ENCODE peak calls at places on chromosomes 4 and X, in five cellular contexts. One of them, this sample, is unnamed.
A peak's percentile ranks its signal among the peaks of the same experiment; 100 is the strongest.

GRCh38 chr4:2285665-2286381 is 23.9 kb upstream of the MXD4 start:
- DNase-seq in endothelial cell: no peak
- DNase-seq in LNCaP clone FGC: no peak
- DNase-seq in COR-L47: no peak
- DNase-seq in C1 segment of cervical spinal cord: no peak
- DNase-seq in this sample: no peak

GRCh38 chrX:68941385-68941952 is 112.6 kb downstream of the EFNB1 start:
- DNase-seq in endothelial cell: no peak
- DNase-seq in LNCaP clone FGC: no peak
- DNase-seq in COR-L47: no peak
- DNase-seq in C1 segment of cervical spinal cord: no peak
- DNase-seq in this sample: no peak

GRCh38 chr4:85409251-85409650 is 65.7 kb upstream of the ARHGAP24 start:
- DNase-seq in endothelial cell: no peak
- DNase-seq in LNCaP clone FGC: no peak
- DNase-seq in COR-L47: no peak
- DNase-seq in C1 segment of cervical spinal cord: no peak
- DNase-seq in this sample: no peak

GRCh38 chr4:13543648-13544555 is at the start of gene NKX3-2:
- DNase-seq in endothelial cell: peak; percentile 65
- DNase-seq in LNCaP clone FGC: no peak
- DNase-seq in COR-L47: peak; percentile 23
- DNase-seq in C1 segment of cervical spinal cord: no peak
- DNase-seq in this sample: no peak

GRCh38 chrX:31201503-31201902 is 129.7 kb upstream of the FTHL17 start:
- DNase-seq in endothelial cell: no peak
- DNase-seq in LNCaP clone FGC: no peak
- DNase-seq in COR-L47: no peak
- DNase-seq in C1 segment of cervical spinal cord: no peak
- DNase-seq in this sample: no peak

GRCh38 chr4:128688025-128688721 is 121.3 kb upstream of the JADE1 start:
- DNase-seq in endothelial cell: no peak
- DNase-seq in LNCaP clone FGC: no peak
- DNase-seq in COR-L47: no peak
- DNase-seq in C1 segment of cervical spinal cord: no peak
- DNase-seq in this sample: no peak

GRCh38 chrX:148290937-148291336 is 209.5 kb upstream of the AFF2 start:
- DNase-seq in endothelial cell: no peak
- DNase-seq in LNCaP clone FGC: no peak
- DNase-seq in COR-L47: no peak
- DNase-seq in C1 segment of cervical spinal cord: no peak
- DNase-seq in this sample: no peak

GRCh38 chr4:140092094-140092820 is 61.7 kb downstream of the MAML3 start:
- DNase-seq in endothelial cell: peak; percentile 36
- DNase-seq in LNCaP clone FGC: no peak
- DNase-seq in COR-L47: peak; percentile 92
- DNase-seq in C1 segment of cervical spinal cord: peak; percentile 30
- DNase-seq in this sample: peak; percentile 86

GRCh38 chr4:3765271-3766206 is 646 bp upstream of the ADRA2C start:
- DNase-seq in endothelial cell: peak; percentile 65
- DNase-seq in LNCaP clone FGC: no peak
- DNase-seq in COR-L47: peak; percentile 31
- DNase-seq in C1 segment of cervical spinal cord: no peak
- DNase-seq in this sample: peak; percentile 15

GRCh38 chr4:83022724-83023427 is 12.1 kb upstream of the COPS4 start:
- DNase-seq in endothelial cell: no peak
- DNase-seq in LNCaP clone FGC: no peak
- DNase-seq in COR-L47: no peak
- DNase-seq in C1 segment of cervical spinal cord: no peak
- DNase-seq in this sample: no peak

GRCh38 chrX:9183481-9183880 is 149.6 kb upstream of the FAM9B start:
- DNase-seq in endothelial cell: no peak
- DNase-seq in LNCaP clone FGC: no peak
- DNase-seq in COR-L47: no peak
- DNase-seq in C1 segment of cervical spinal cord: no peak
- DNase-seq in this sample: no peak

GRCh38 chr4:117514779-117515178 is 429.4 kb upstream of the TRAM1L1 start:
- DNase-seq in endothelial cell: no peak
- DNase-seq in LNCaP clone FGC: no peak
- DNase-seq in COR-L47: no peak
- DNase-seq in C1 segment of cervical spinal cord: no peak
- DNase-seq in this sample: no peak

GRCh38 chr4:78885598-78885997 is 53.6 kb downstream of the PAQR3 start:
- DNase-seq in endothelial cell: no peak
- DNase-seq in LNCaP clone FGC: no peak
- DNase-seq in COR-L47: no peak
- DNase-seq in C1 segment of cervical spinal cord: no peak
- DNase-seq in this sample: no peak

GRCh38 chrX:40105016-40105790 is 7.4 kb upstream of the BCOR start:
- DNase-seq in endothelial cell: no peak
- DNase-seq in LNCaP clone FGC: no peak
- DNase-seq in COR-L47: peak; percentile 21
- DNase-seq in C1 segment of cervical spinal cord: peak; percentile 49
- DNase-seq in this sample: no peak

GRCh38 chrX:132001127-132001526 is 22.0 kb upstream of the STK26 start:
- DNase-seq in endothelial cell: no peak
- DNase-seq in LNCaP clone FGC: no peak
- DNase-seq in COR-L47: no peak
- DNase-seq in C1 segment of cervical spinal cord: no peak
- DNase-seq in this sample: no peak

GRCh38 chr4:117968606-117969005 is 65.7 kb upstream of the NDST3 start:
- DNase-seq in endothelial cell: no peak
- DNase-seq in LNCaP clone FGC: no peak
- DNase-seq in COR-L47: no peak
- DNase-seq in C1 segment of cervical spinal cord: no peak
- DNase-seq in this sample: no peak

GRCh38 chr4:139887962-139888735 is 222.5 kb downstream of the MGST2 start:
- DNase-seq in endothelial cell: no peak
- DNase-seq in LNCaP clone FGC: no peak
- DNase-seq in COR-L47: no peak
- DNase-seq in C1 segment of cervical spinal cord: no peak
- DNase-seq in this sample: peak; percentile 66

GRCh38 chr4:185286571-185286970 is 77.2 kb downstream of the SNX25 start:
- DNase-seq in endothelial cell: no peak
- DNase-seq in LNCaP clone FGC: no peak
- DNase-seq in COR-L47: no peak
- DNase-seq in C1 segment of cervical spinal cord: no peak
- DNase-seq in this sample: no peak

GRCh38 chrX:118528089-118528753 is 32.6 kb downstream of the DOCK11 start:
- DNase-seq in endothelial cell: no peak
- DNase-seq in LNCaP clone FGC: no peak
- DNase-seq in COR-L47: no peak
- DNase-seq in C1 segment of cervical spinal cord: peak; percentile 4
- DNase-seq in this sample: no peak

GRCh38 chr4:76694056-76694455 is 203.9 kb downstream of the SOWAHB start:
- DNase-seq in endothelial cell: no peak
- DNase-seq in LNCaP clone FGC: no peak
- DNase-seq in COR-L47: no peak
- DNase-seq in C1 segment of cervical spinal cord: no peak
- DNase-seq in this sample: no peak

GRCh38 chr4:44162538-44163270 is 285.9 kb downstream of the KCTD8 start:
- DNase-seq in endothelial cell: no peak
- DNase-seq in LNCaP clone FGC: no peak
- DNase-seq in COR-L47: no peak
- DNase-seq in C1 segment of cervical spinal cord: no peak
- DNase-seq in this sample: no peak

GRCh38 chr4:85905761-85906160 is 430.8 kb downstream of the ARHGAP24 start:
- DNase-seq in endothelial cell: no peak
- DNase-seq in LNCaP clone FGC: peak; percentile 11
- DNase-seq in COR-L47: peak; percentile 83
- DNase-seq in C1 segment of cervical spinal cord: no peak
- DNase-seq in this sample: peak; percentile 93

GRCh38 chr4:28464823-28465222 is 1604.2 kb downstream of the STIM2 start:
- DNase-seq in endothelial cell: no peak
- DNase-seq in LNCaP clone FGC: no peak
- DNase-seq in COR-L47: no peak
- DNase-seq in C1 segment of cervical spinal cord: no peak
- DNase-seq in this sample: no peak

GRCh38 chrX:86103061-86103460 is 45.2 kb upstream of the DACH2 start:
- DNase-seq in endothelial cell: no peak
- DNase-seq in LNCaP clone FGC: no peak
- DNase-seq in COR-L47: no peak
- DNase-seq in C1 segment of cervical spinal cord: no peak
- DNase-seq in this sample: no peak

GRCh38 chr4:109365944-109366343 is 63.5 kb upstream of the COL25A1 start:
- DNase-seq in endothelial cell: no peak
- DNase-seq in LNCaP clone FGC: no peak
- DNase-seq in COR-L47: no peak
- DNase-seq in C1 segment of cervical spinal cord: no peak
- DNase-seq in this sample: no peak

This sample was measured in NCI-H1105 treated with DMSO at 0.1 percent for 48 hours.